ENCODE peak calls at places on chromosomes 2 and 18, in eight cellular contexts. One of them, this sample, is unnamed.

GRCh38 chr2:173903611-173904394 is 61.4 kb downstream of the SP3 start:
- DNase-seq in hepatocyte: no peak
- DNase-seq in CD8-positive, alpha-beta memory T cell: no peak
- DNase-seq in tibial nerve: no peak
- DNase-seq in MM.1S: no peak
- DNase-seq in bronchial epithelial cell: peak; percentile 29
- DNase-seq in lower lobe of right lung: no peak
- DNase-seq in GM23248: peak; percentile 48
- DNase-seq in this sample: no peak

GRCh38 chr2:176479961-176480360 is 210.7 kb downstream of the MTX2 start:
- DNase-seq in hepatocyte: no peak
- DNase-seq in CD8-positive, alpha-beta memory T cell: no peak
- DNase-seq in tibial nerve: no peak
- DNase-seq in MM.1S: no peak
- DNase-seq in bronchial epithelial cell: no peak
- DNase-seq in lower lobe of right lung: no peak
- DNase-seq in GM23248: no peak
- DNase-seq in this sample: no peak

GRCh38 chr18:32730620-32731021 is 42.2 kb downstream of the KLHL14 start:
- DNase-seq in hepatocyte: no peak
- DNase-seq in CD8-positive, alpha-beta memory T cell: no peak
- DNase-seq in tibial nerve: no peak
- DNase-seq in MM.1S: peak; percentile 74
- DNase-seq in bronchial epithelial cell: peak; percentile 13
- DNase-seq in lower lobe of right lung: no peak
- DNase-seq in GM23248: peak; percentile 45
- DNase-seq in this sample: peak; percentile 32

GRCh38 chr2:240963376-240964220 is 34.8 kb upstream of the SNED1 start:
- DNase-seq in hepatocyte: no peak
- DNase-seq in CD8-positive, alpha-beta memory T cell: peak; percentile 33
- DNase-seq in tibial nerve: peak; percentile 3
- DNase-seq in MM.1S: no peak
- DNase-seq in bronchial epithelial cell: no peak
- DNase-seq in lower lobe of right lung: peak; percentile 41
- DNase-seq in GM23248: no peak
- DNase-seq in this sample: no peak

GRCh38 chr2:202237787-202238233 is 587 bp downstream of the SUMO1 start:
- DNase-seq in hepatocyte: peak; percentile 64
- DNase-seq in CD8-positive, alpha-beta memory T cell: no peak
- DNase-seq in tibial nerve: peak; percentile 6
- DNase-seq in MM.1S: peak; percentile 12
- DNase-seq in bronchial epithelial cell: peak; percentile 37
- DNase-seq in lower lobe of right lung: peak; percentile 47
- DNase-seq in GM23248: peak; percentile 87
- DNase-seq in this sample: no peak

GRCh38 chr2:33406622-33407021 is 69.8 kb upstream of the RASGRP3 start:
- DNase-seq in hepatocyte: no peak
- DNase-seq in CD8-positive, alpha-beta memory T cell: no peak
- DNase-seq in tibial nerve: no peak
- DNase-seq in MM.1S: no peak
- DNase-seq in bronchial epithelial cell: no peak
- DNase-seq in lower lobe of right lung: no peak
- DNase-seq in GM23248: no peak
- DNase-seq in this sample: no peak

GRCh38 chr2:88765154-88765948 is 73.9 kb downstream of the RPIA start:
- DNase-seq in hepatocyte: no peak
- DNase-seq in CD8-positive, alpha-beta memory T cell: no peak
- DNase-seq in tibial nerve: no peak
- DNase-seq in MM.1S: peak; percentile 97
- DNase-seq in bronchial epithelial cell: peak; percentile 49
- DNase-seq in lower lobe of right lung: peak; percentile 54
- DNase-seq in GM23248: peak; percentile 61
- DNase-seq in this sample: peak; percentile 68

GRCh38 chr2:99860720-99861375 is 281.5 kb downstream of the AFF3 start:
- DNase-seq in hepatocyte: no peak
- DNase-seq in CD8-positive, alpha-beta memory T cell: no peak
- DNase-seq in tibial nerve: no peak
- DNase-seq in MM.1S: no peak
- DNase-seq in bronchial epithelial cell: no peak
- DNase-seq in lower lobe of right lung: no peak
- DNase-seq in GM23248: no peak
- DNase-seq in this sample: no peak

GRCh38 chr2:28419003-28419704 is 26.5 kb downstream of the FOSL2 start:
- DNase-seq in hepatocyte: no peak
- DNase-seq in CD8-positive, alpha-beta memory T cell: no peak
- DNase-seq in tibial nerve: no peak
- DNase-seq in MM.1S: no peak
- DNase-seq in bronchial epithelial cell: no peak
- DNase-seq in lower lobe of right lung: no peak
- DNase-seq in GM23248: no peak
- DNase-seq in this sample: no peak

GRCh38 chr2:238775591-238775990 is 72.3 kb upstream of the TWIST2 start:
- DNase-seq in hepatocyte: no peak
- DNase-seq in CD8-positive, alpha-beta memory T cell: no peak
- DNase-seq in tibial nerve: no peak
- DNase-seq in MM.1S: no peak
- DNase-seq in bronchial epithelial cell: no peak
- DNase-seq in lower lobe of right lung: no peak
- DNase-seq in GM23248: no peak
- DNase-seq in this sample: no peak

DNA sequence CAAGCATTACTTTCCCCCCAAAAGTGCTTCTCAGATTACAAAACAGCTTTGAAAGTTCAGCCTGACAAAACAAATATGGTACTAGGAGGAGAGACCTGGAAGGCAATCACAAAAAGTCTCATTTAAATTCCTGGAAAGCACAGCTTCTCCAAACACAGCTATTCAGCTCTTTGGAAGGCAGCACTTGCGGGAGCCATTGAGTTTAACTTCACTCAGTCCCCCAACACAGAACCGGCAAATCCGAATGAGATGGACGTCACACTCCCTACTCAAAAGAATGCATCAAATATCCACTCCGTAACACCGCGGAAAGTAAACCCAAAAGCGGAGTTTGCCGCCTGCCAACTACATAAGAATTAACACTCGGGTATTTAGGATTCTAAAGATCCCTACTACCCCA is 641 bp downstream of the ST6GAL2 start:
- DNase-seq in hepatocyte: no peak
- DNase-seq in CD8-positive, alpha-beta memory T cell: no peak
- DNase-seq in tibial nerve: no peak
- DNase-seq in MM.1S: no peak
- DNase-seq in bronchial epithelial cell: no peak
- DNase-seq in lower lobe of right lung: no peak
- DNase-seq in GM23248: peak; percentile 10
- DNase-seq in this sample: no peak
- H3K4me3 ChIP-seq in hepatocyte: peak overlapping the region; percentile 83
- H3K4me3 ChIP-seq in CD8-positive, alpha-beta memory T cell: no peak overlapping the region
- H3K4me3 ChIP-seq in tibial nerve: no peak overlapping the region
- H3K4me3 ChIP-seq in MM.1S: no peak overlapping the region
- H3K4me3 ChIP-seq in bronchial epithelial cell: no peak overlapping the region
- H3K4me3 ChIP-seq in lower lobe of right lung: peak overlapping the region; percentile 49
- H3K4me3 ChIP-seq in GM23248: no peak overlapping the region
- H3K4me3 ChIP-seq in this sample: no peak overlapping the region

DNA sequence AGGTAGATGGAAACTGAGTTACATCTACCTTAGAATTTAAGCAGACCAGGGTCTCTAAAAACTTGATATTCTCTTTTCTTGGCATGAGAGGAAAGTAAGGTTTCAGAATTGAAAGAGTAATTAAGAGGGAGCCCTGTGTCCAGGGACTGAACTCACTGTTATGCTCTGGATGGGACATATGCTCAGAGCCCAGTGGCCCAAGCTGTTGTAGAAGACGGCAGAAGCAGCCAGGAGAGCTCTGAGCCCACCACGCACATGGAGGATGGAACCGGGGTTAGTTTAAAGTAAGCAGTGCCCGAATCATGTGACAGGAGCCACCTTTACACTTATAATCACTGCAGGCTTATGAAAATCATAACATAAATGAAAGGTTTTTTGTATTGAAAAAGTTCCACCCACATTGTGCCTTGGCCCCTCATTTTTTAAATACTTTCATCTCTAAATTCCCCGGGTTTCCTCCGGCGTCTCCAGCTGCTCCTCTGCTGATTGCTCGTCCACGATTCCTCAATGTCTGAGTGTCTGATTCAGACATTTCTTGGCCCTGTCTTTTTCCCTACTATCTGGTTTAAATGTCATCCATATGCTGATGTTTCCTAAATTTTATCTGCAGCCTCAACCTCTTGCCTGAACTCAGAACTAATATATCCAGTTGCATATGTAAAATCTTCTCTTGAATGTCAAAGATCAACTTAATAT is 36.1 kb upstream of the SPTBN1 start:
- DNase-seq in hepatocyte: no peak
- DNase-seq in CD8-positive, alpha-beta memory T cell: no peak
- DNase-seq in tibial nerve: no peak
- DNase-seq in MM.1S: no peak
- DNase-seq in bronchial epithelial cell: no peak
- DNase-seq in lower lobe of right lung: no peak
- DNase-seq in GM23248: peak; percentile 43
- DNase-seq in this sample: no peak
- H3K27me3 ChIP-seq in hepatocyte: no peaks in the 10 kb centered on the region
- H3K27me3 ChIP-seq in CD8-positive, alpha-beta memory T cell: no peaks in the 10 kb centered on the region
- H3K27me3 ChIP-seq in tibial nerve: no peaks in the 10 kb centered on the region
- H3K27me3 ChIP-seq in MM.1S: no peaks in the 10 kb centered on the region
- H3K27me3 ChIP-seq in bronchial epithelial cell: no peaks in the 10 kb centered on the region
- H3K27me3 ChIP-seq in lower lobe of right lung: no peaks in the 10 kb centered on the region
- H3K27me3 ChIP-seq in GM23248: no peaks in the 10 kb centered on the region
- H3K27me3 ChIP-seq in this sample: no peaks in the 10 kb centered on the region

DNA sequence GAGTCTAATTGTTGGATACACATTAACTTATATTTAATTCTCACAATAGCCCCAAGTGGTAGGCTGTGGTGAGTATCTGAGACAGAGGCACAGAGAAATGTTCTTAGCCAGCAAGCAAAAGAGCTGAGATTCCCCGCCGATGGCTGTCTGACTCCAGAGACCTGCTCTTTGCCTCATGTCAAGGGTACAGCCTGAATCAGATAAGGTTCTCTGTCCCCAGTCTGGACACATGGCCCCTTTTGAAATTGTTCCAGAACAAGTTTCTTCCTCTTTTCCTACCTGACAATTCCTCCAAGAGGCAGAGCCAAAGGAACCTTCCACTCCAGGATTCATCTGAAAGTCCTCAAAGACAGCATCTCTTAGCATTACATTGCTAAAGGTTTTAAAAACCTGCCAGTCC is 512.9 kb upstream of the TNP1 start:
- DNase-seq in hepatocyte: no peak
- DNase-seq in CD8-positive, alpha-beta memory T cell: no peak
- DNase-seq in tibial nerve: no peak
- DNase-seq in MM.1S: no peak
- DNase-seq in bronchial epithelial cell: no peak
- DNase-seq in lower lobe of right lung: no peak
- DNase-seq in GM23248: no peak
- DNase-seq in this sample: no peak
- H3K4me3 ChIP-seq in hepatocyte: no peak overlapping the region
- H3K4me3 ChIP-seq in CD8-positive, alpha-beta memory T cell: no peak overlapping the region
- H3K4me3 ChIP-seq in tibial nerve: no peak overlapping the region
- H3K4me3 ChIP-seq in MM.1S: no peak overlapping the region
- H3K4me3 ChIP-seq in bronchial epithelial cell: no peak overlapping the region
- H3K4me3 ChIP-seq in lower lobe of right lung: no peak overlapping the region
- H3K4me3 ChIP-seq in GM23248: no peak overlapping the region
- H3K4me3 ChIP-seq in this sample: no peak overlapping the region

GRCh38 chr18:79571221-79572092 is 108.1 kb upstream of the CTDP1 start:
- DNase-seq in hepatocyte: no peak
- DNase-seq in CD8-positive, alpha-beta memory T cell: peak; percentile 39
- DNase-seq in tibial nerve: no peak
- DNase-seq in MM.1S: no peak
- DNase-seq in bronchial epithelial cell: no peak
- DNase-seq in lower lobe of right lung: peak; percentile 34
- DNase-seq in GM23248: no peak
- DNase-seq in this sample: no peak
- H3K27me3 ChIP-seq in hepatocyte: no peaks in the 10 kb centered on the region
- H3K27me3 ChIP-seq in CD8-positive, alpha-beta memory T cell: no peaks in the 10 kb centered on the region
- H3K27me3 ChIP-seq in tibial nerve: peaks cover 6% of the 10 kb centered on the region
- H3K27me3 ChIP-seq in MM.1S: no peaks in the 10 kb centered on the region
- H3K27me3 ChIP-seq in bronchial epithelial cell: no peaks in the 10 kb centered on the region
- H3K27me3 ChIP-seq in lower lobe of right lung: no peaks in the 10 kb centered on the region
- H3K27me3 ChIP-seq in GM23248: no peaks in the 10 kb centered on the region
- H3K27me3 ChIP-seq in this sample: no peaks in the 10 kb centered on the region

This sample was measured in GM06990.